ENCODE peak calls at places on chromosome 1, in seven cellular contexts. One of them, this sample, is unnamed.

GRCh38 chr1:90579212-90579802 is 137.8 kb downstream of the BARHL2 start:
- DNase-seq in lung: no peak
- DNase-seq in body of pancreas: no peak
- DNase-seq in left lung: no peak
- DNase-seq in AG09309: peak
- DNase-seq in neural crest cell: no peak
- DNase-seq in fibroblast of pulmonary artery: peak
- DNase-seq in this sample: peak

GRCh38 chr1:85128296-85128695 is 72.5 kb downstream of the SYDE2 start:
- DNase-seq in AG09309: no peak
- DNase-seq in lung: no peak
- DNase-seq in fibroblast of pulmonary artery: no peak
- DNase-seq in left lung: no peak
- DNase-seq in neural crest cell: no peak
- DNase-seq in body of pancreas: no peak
- DNase-seq in this sample: peak

GRCh38 chr1:166164995-166165660 is 1.7 kb downstream of the FAM78B start:
- DNase-seq in body of pancreas: peak
- DNase-seq in AG09309: no peak
- DNase-seq in lung: no peak
- DNase-seq in left lung: peak
- DNase-seq in fibroblast of pulmonary artery: peak
- DNase-seq in neural crest cell: peak
- DNase-seq in this sample: no peak

GRCh38 chr1:245046764-245047163 is 108.0 kb upstream of the KIF26B start:
- DNase-seq in fibroblast of pulmonary artery: no peak
- DNase-seq in body of pancreas: peak
- DNase-seq in lung: no peak
- DNase-seq in left lung: no peak
- DNase-seq in neural crest cell: no peak
- DNase-seq in AG09309: no peak
- DNase-seq in this sample: no peak

GRCh38 chr1:192994141-192994540 is 65.0 kb downstream of the UCHL5 start:
- DNase-seq in body of pancreas: no peak
- DNase-seq in fibroblast of pulmonary artery: no peak
- DNase-seq in left lung: no peak
- DNase-seq in lung: no peak
- DNase-seq in AG09309: no peak
- DNase-seq in neural crest cell: no peak
- DNase-seq in this sample: no peak

GRCh38 chr1:212727386-212728181 is 27.9 kb upstream of the BATF3 start:
- DNase-seq in neural crest cell: no peak
- DNase-seq in left lung: no peak
- DNase-seq in AG09309: peak
- DNase-seq in body of pancreas: no peak
- DNase-seq in fibroblast of pulmonary artery: peak
- DNase-seq in lung: no peak
- DNase-seq in this sample: no peak

GRCh38 chr1:117359560-117360289 is 7.5 kb upstream of the MAN1A2 start:
- DNase-seq in lung: no peak
- DNase-seq in fibroblast of pulmonary artery: no peak
- DNase-seq in body of pancreas: no peak
- DNase-seq in AG09309: no peak
- DNase-seq in left lung: no peak
- DNase-seq in neural crest cell: no peak
- DNase-seq in this sample: no peak

GRCh38 chr1:222284466-222284865 is 263.4 kb downstream of the HHIPL2 start:
- DNase-seq in neural crest cell: no peak
- DNase-seq in fibroblast of pulmonary artery: no peak
- DNase-seq in body of pancreas: no peak
- DNase-seq in lung: no peak
- DNase-seq in AG09309: no peak
- DNase-seq in left lung: no peak
- DNase-seq in this sample: no peak

GRCh38 chr1:41072051-41072450 is 50.5 kb upstream of the SLFNL1 start:
- DNase-seq in fibroblast of pulmonary artery: peak
- DNase-seq in lung: no peak
- DNase-seq in AG09309: peak
- DNase-seq in body of pancreas: no peak
- DNase-seq in left lung: no peak
- DNase-seq in neural crest cell: no peak
- DNase-seq in this sample: no peak

GRCh38 chr1:173206816-173207595 is at the start of gene TNFSF4:
- DNase-seq in lung: no peak
- DNase-seq in body of pancreas: no peak
- DNase-seq in fibroblast of pulmonary artery: peak
- DNase-seq in AG09309: no peak
- DNase-seq in neural crest cell: no peak
- DNase-seq in left lung: no peak
- DNase-seq in this sample: no peak

GRCh38 chr1:157442065-157442464 is 110.2 kb downstream of the FCRL5 start:
- DNase-seq in fibroblast of pulmonary artery: no peak
- DNase-seq in body of pancreas: no peak
- DNase-seq in left lung: no peak
- DNase-seq in AG09309: no peak
- DNase-seq in lung: no peak
- DNase-seq in neural crest cell: no peak
- DNase-seq in this sample: no peak

GRCh38 chr1:233114159-233114558 is 163.7 kb downstream of the NTPCR start:
- DNase-seq in fibroblast of pulmonary artery: peak
- DNase-seq in lung: no peak
- DNase-seq in body of pancreas: no peak
- DNase-seq in neural crest cell: no peak
- DNase-seq in left lung: no peak
- DNase-seq in AG09309: no peak
- DNase-seq in this sample: no peak
- TF ChIP-seq CTCF in fibroblast of pulmonary artery: no peak
- TF ChIP-seq CTCF in lung: no peak
- TF ChIP-seq CTCF in body of pancreas: no peak
- TF ChIP-seq CTCF in neural crest cell: no peak
- TF ChIP-seq CTCF in left lung: no peak
- TF ChIP-seq CTCF in AG09309: no peak
- TF ChIP-seq CTCF in this sample: no peak

DNA sequence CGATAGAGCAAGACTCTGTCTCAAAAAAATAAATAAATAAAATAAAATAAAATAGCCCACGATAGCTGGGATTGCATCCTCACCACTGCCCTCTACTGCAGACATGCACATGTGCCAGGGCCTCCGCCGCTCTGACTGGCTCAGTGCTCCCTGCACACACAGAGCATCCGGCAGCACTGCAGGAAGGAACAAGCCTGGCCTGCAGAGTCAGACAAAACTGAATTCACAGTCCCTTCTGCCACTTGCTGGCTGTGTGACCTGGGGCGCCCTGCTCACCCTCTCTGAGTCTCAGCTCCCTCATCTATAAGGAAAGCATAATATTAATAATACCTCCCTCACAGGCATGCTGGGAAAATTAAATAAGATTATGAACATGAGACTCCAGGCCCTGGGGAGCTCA is 35.4 kb downstream of the CSMD2 start:
- DNase-seq in AG09309: no peak
- DNase-seq in lung: no peak
- DNase-seq in body of pancreas: no peak
- DNase-seq in left lung: no peak
- DNase-seq in fibroblast of pulmonary artery: no peak
- DNase-seq in neural crest cell: no peak
- DNase-seq in this sample: no peak
- TF ChIP-seq CTCF in AG09309: no peak
- TF ChIP-seq CTCF in lung: no peak
- TF ChIP-seq CTCF in body of pancreas: no peak
- TF ChIP-seq CTCF in left lung: no peak
- TF ChIP-seq CTCF in fibroblast of pulmonary artery: no peak
- TF ChIP-seq CTCF in neural crest cell: no peak
- TF ChIP-seq CTCF in this sample: no peak

GRCh38 chr1:102550729-102551384 is 554.1 kb upstream of the OLFM3 start:
- DNase-seq in body of pancreas: peak
- DNase-seq in AG09309: no peak
- DNase-seq in neural crest cell: no peak
- DNase-seq in left lung: no peak
- DNase-seq in lung: no peak
- DNase-seq in fibroblast of pulmonary artery: peak
- DNase-seq in this sample: no peak
- TF ChIP-seq CTCF in body of pancreas: no peak
- TF ChIP-seq CTCF in AG09309: peak
- TF ChIP-seq CTCF in neural crest cell: peak
- TF ChIP-seq CTCF in left lung: peak
- TF ChIP-seq CTCF in lung: no peak
- TF ChIP-seq CTCF in fibroblast of pulmonary artery: peak
- TF ChIP-seq CTCF in this sample: peak

DNA sequence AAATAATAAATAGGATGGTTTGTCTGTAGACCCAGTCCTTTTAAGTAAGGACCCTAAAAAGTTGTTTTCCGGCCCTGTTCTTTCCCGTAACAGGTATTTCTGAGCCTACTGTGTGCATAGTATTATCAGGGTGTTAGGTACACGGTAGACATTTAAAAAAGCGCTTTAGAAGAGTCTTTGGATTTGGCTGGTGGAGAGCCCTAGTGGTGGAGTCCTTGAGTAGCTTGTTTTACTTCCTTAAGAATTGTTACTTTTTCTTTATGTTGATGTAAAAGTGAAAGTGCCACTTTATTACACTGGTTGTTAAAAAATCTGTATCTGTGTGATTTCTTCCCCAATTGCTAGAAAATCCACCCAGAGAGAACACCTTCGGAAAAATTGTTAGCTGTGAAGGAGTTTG is 36.8 kb downstream of the SMYD2 start:
- DNase-seq in fibroblast of pulmonary artery: no peak
- DNase-seq in left lung: no peak
- DNase-seq in lung: no peak
- DNase-seq in neural crest cell: no peak
- DNase-seq in body of pancreas: no peak
- DNase-seq in AG09309: no peak
- DNase-seq in this sample: no peak
- TF ChIP-seq CTCF in fibroblast of pulmonary artery: peak
- TF ChIP-seq CTCF in left lung: no peak
- TF ChIP-seq CTCF in lung: no peak
- TF ChIP-seq CTCF in neural crest cell: peak
- TF ChIP-seq CTCF in body of pancreas: no peak
- TF ChIP-seq CTCF in AG09309: no peak
- TF ChIP-seq CTCF in this sample: no peak

GRCh38 chr1:170664828-170665617 is 1.1 kb downstream of the PRRX1 start:
- DNase-seq in AG09309: no peak
- DNase-seq in lung: no peak
- DNase-seq in body of pancreas: peak
- DNase-seq in left lung: peak
- DNase-seq in fibroblast of pulmonary artery: peak
- DNase-seq in neural crest cell: no peak
- DNase-seq in this sample: no peak
- TF ChIP-seq CTCF in AG09309: peak
- TF ChIP-seq CTCF in lung: no peak
- TF ChIP-seq CTCF in body of pancreas: no peak
- TF ChIP-seq CTCF in left lung: no peak
- TF ChIP-seq CTCF in fibroblast of pulmonary artery: peak
- TF ChIP-seq CTCF in neural crest cell: peak
- TF ChIP-seq CTCF in this sample: peak

GRCh38 chr1:111015222-111015621 is 51.5 kb upstream of the LRIF1 start:
- DNase-seq in lung: no peak
- DNase-seq in fibroblast of pulmonary artery: no peak
- DNase-seq in left lung: no peak
- DNase-seq in AG09309: no peak
- DNase-seq in neural crest cell: no peak
- DNase-seq in body of pancreas: no peak
- DNase-seq in this sample: no peak
- TF ChIP-seq CTCF in lung: no peak
- TF ChIP-seq CTCF in fibroblast of pulmonary artery: no peak
- TF ChIP-seq CTCF in left lung: no peak
- TF ChIP-seq CTCF in AG09309: no peak
- TF ChIP-seq CTCF in neural crest cell: no peak
- TF ChIP-seq CTCF in body of pancreas: no peak
- TF ChIP-seq CTCF in this sample: no peak

GRCh38 chr1:226569879-226570547 is 21.4 kb downstream of the STUM start:
- DNase-seq in AG09309: no peak
- DNase-seq in left lung: no peak
- DNase-seq in neural crest cell: peak
- DNase-seq in body of pancreas: no peak
- DNase-seq in fibroblast of pulmonary artery: no peak
- DNase-seq in lung: no peak
- DNase-seq in this sample: no peak
- TF ChIP-seq CTCF in AG09309: no peak
- TF ChIP-seq CTCF in left lung: no peak
- TF ChIP-seq CTCF in neural crest cell: peak
- TF ChIP-seq CTCF in body of pancreas: no peak
- TF ChIP-seq CTCF in fibroblast of pulmonary artery: peak
- TF ChIP-seq CTCF in lung: no peak
- TF ChIP-seq CTCF in this sample: no peak

DNA sequence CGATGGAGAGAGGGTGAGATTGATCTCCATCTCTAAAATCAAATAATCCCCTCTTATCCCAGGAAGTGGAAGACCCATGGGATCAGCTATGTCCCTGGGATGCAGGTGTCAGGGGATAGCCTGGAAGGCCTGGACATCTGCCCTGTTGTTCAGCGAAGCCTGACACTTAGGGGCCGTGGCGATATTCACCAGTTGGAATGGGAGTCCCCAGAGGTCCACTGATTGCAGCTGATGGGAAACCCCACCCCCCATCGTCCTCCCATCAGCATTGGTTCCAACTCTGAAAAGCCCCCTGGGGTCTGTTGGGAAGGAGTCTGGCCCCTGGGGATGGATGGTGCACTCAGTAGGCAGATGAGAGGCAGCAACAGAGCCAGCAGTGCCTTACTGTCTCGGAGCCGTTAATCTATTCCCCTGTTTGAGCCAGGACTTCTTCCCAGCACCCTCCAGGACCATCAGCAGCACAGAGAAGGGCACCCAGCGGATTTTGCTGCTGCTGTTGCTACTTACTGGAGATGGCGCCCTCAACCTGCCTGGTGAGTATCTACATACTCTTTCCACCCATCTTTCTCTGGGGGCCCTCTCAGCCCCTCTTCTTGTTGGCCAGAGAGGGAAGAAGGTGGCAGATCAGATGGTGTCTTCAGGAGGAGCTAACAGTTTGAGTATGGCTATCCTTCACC is 13.4 kb downstream of the CATSPER4 start:
- DNase-seq in body of pancreas: no peak
- DNase-seq in AG09309: no peak
- DNase-seq in left lung: no peak
- DNase-seq in neural crest cell: no peak
- DNase-seq in lung: no peak
- DNase-seq in fibroblast of pulmonary artery: no peak
- DNase-seq in this sample: no peak
- TF ChIP-seq CTCF in body of pancreas: no peak
- TF ChIP-seq CTCF in AG09309: no peak
- TF ChIP-seq CTCF in left lung: no peak
- TF ChIP-seq CTCF in neural crest cell: no peak
- TF ChIP-seq CTCF in lung: no peak
- TF ChIP-seq CTCF in fibroblast of pulmonary artery: no peak
- TF ChIP-seq CTCF in this sample: no peak

DNA sequence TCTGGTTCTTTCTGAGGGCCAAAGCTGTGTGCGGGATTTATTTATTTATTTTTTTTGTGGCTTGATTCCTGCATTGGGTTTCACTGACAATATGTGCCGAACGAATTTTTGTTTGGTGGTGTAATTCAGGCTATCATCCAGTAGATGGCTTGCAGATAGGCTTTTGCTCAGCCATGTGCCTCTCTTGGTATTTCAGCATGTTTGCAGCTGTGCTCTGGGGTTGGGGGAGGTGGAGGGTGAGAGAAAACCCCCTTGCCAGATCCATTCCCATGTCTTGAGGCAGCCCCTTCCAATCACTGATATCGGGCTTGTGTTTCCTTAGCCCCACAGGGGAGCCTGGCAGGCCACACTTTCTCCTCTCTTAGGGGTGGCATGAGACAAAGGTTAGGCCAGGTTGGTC is 302.4 kb downstream of the PTGER3 start:
- DNase-seq in left lung: no peak
- DNase-seq in body of pancreas: no peak
- DNase-seq in neural crest cell: no peak
- DNase-seq in AG09309: no peak
- DNase-seq in fibroblast of pulmonary artery: peak
- DNase-seq in lung: no peak
- DNase-seq in this sample: no peak
- TF ChIP-seq CTCF in left lung: peak
- TF ChIP-seq CTCF in body of pancreas: no peak
- TF ChIP-seq CTCF in neural crest cell: peak
- TF ChIP-seq CTCF in AG09309: peak
- TF ChIP-seq CTCF in fibroblast of pulmonary artery: peak
- TF ChIP-seq CTCF in lung: no peak
- TF ChIP-seq CTCF in this sample: peak

This sample was measured in AG09319.